ENCODE peak calls at places on chromosomes 3 and 15, in seven cellular contexts. B, J, G, V, N, Q and F are unnamed samples.

GRCh38 chr3:132543016-132543739 is 53.9 kb upstream of the ACKR4 start:
- DNase-seq in B (no peak), J (peak), G (peak), V (no peak), N (no peak), Q (no peak), F (no peak)

GRCh38 chr3:105647047-105647446 is 221.8 kb downstream of the CBLB start:
- DNase-seq in B (no peak), J (peak), G (peak), V (no peak), N (no peak), Q (no peak), F (no peak)

GRCh38 chr15:99435138-99435695 is 130.6 kb upstream of the MEF2A start:
- DNase-seq in B (no peak), J (peak), G (no peak), V (no peak), N (no peak), Q (peak), F (no peak)

GRCh38 chr3:177904661-177905060 is 631.6 kb upstream of the KCNMB2 start:
- DNase-seq in B (no peak), J (peak), G (no peak), V (no peak), N (no peak), Q (no peak), F (no peak)

GRCh38 chr15:41691471-41691870 is 31.3 kb downstream of the MGA start:
- DNase-seq in B (no peak), J (peak), G (no peak), V (no peak), N (no peak), Q (no peak), F (no peak)

GRCh38 chr3:72818092-72818721 is 30.0 kb downstream of the SHQ1 start:
- DNase-seq in B (peak), J (peak), G (no peak), V (no peak), N (no peak), Q (no peak), F (no peak)

GRCh38 chr15:93179072-93179471 is 90.1 kb upstream of the RGMA start:
- DNase-seq in B (no peak), J (no peak), G (no peak), V (no peak), N (no peak), Q (no peak), F (no peak)

GRCh38 chr3:123373535-123373987 is 75.3 kb downstream of the ADCY5 start:
- DNase-seq in B (no peak), J (no peak), G (no peak), V (no peak), N (no peak), Q (no peak), F (no peak)

GRCh38 chr15:68833734-68834334 is 13.1 kb upstream of the ANP32A start:
- DNase-seq in B (no peak), J (no peak), G (no peak), V (no peak), N (peak), Q (no peak), F (no peak)

GRCh38 chr3:141333796-141334626 is 34.3 kb upstream of the ZBTB38 start:
- DNase-seq in B (no peak), J (no peak), G (no peak), V (no peak), N (no peak), Q (no peak), F (no peak)

GRCh38 chr15:57923750-57924149 is 141.8 kb downstream of the ALDH1A2 start:
- DNase-seq in B (no peak), J (no peak), G (no peak), V (no peak), N (no peak), Q (no peak), F (no peak)

GRCh38 chr3:45544719-45545296 is 49.7 kb upstream of the LIMD1 start:
- DNase-seq in B (no peak), J (no peak), G (no peak), V (no peak), N (no peak), Q (no peak), F (no peak)

GRCh38 chr3:89049119-89049518 is 58.3 kb upstream of the EPHA3 start:
- DNase-seq in B (peak), J (no peak), G (no peak), V (no peak), N (no peak), Q (no peak), F (no peak)

GRCh38 chr3:167892204-167892603 is 156.7 kb downstream of the SERPINI1 start:
- DNase-seq in B (no peak), J (no peak), G (no peak), V (no peak), N (no peak), Q (no peak), F (no peak)

GRCh38 chr15:46708226-46708625 is 1009.1 kb upstream of the SEMA6D start:
- DNase-seq in B (no peak), J (no peak), G (no peak), V (no peak), N (no peak), Q (no peak), F (no peak)

GRCh38 chr15:31080618-31081017 is 20.9 kb downstream of the TRPM1 start:
- DNase-seq in B (peak), J (no peak), G (no peak), V (no peak), N (no peak), Q (no peak), F (peak)

GRCh38 chr3:151918253-151919029 is 45.0 kb downstream of the SUCNR1 start:
- DNase-seq in B (peak), J (peak), G (peak), V (no peak), N (no peak), Q (no peak), F (peak)

GRCh38 chr3:194638991-194639605 is 5.9 kb upstream of the TMEM44 start:
- DNase-seq in B (no peak), J (no peak), G (no peak), V (no peak), N (no peak), Q (no peak), F (no peak)

GRCh38 chr3:73188707-73189106 is 127.2 kb downstream of the EBLN2 start:
- DNase-seq in B (no peak), J (no peak), G (no peak), V (no peak), N (no peak), Q (no peak), F (no peak)

GRCh38 chr3:102183186-102183585 is 251.6 kb upstream of the ZPLD1 start:
- DNase-seq in B (peak), J (no peak), G (no peak), V (no peak), N (no peak), Q (no peak), F (no peak)

GRCh38 chr15:100943074-100943473 is 23.9 kb downstream of the LRRK1 start:
- DNase-seq in B (no peak), J (no peak), G (no peak), V (no peak), N (no peak), Q (no peak), F (no peak)

GRCh38 chr15:83205725-83206324 is 1.8 kb downstream of the HDGFL3 start:
- DNase-seq in B (no peak), J (no peak), G (no peak), V (no peak), N (no peak), Q (no peak), F (no peak)

GRCh38 chr15:59186501-59186900 is 20.1 kb upstream of the LDHAL6B start:
- DNase-seq in B (no peak), J (no peak), G (no peak), V (no peak), N (no peak), Q (no peak), F (no peak)

DNA sequence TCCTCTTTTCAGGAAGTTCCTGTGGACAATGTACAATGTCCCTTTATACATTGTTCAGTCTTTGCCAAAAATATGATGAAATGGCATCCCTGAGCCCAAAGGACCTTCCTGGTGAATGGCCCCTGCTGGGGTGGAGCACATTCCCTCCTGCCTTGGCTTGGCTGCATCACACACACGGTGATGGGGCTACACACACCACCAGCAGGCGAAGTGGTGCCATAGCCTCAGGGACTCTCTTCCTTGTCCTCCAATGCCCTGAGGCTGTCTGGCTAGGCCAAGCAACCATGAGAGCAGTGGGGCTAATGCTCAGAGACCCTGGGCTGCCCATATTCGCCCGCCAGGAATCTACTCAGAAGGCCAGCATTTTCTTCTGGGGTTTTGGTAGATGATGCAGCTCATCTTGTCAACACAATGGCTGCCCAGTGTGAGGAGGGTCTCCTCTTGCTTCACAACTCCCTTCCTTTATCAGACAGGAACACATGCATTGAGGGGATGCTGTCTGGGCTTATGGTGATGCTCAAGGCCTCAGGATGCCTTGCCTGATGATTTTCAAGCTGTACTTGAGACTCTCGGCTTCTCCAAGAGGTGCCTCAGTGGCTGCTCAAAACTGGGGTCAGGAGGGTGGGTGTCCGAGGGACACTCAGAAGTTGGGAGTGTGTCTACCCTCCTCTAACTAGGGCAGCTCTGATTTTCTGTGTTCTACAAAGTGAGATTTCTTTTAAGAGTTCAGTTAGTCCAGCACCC is 40.9 kb upstream of the EPHB1 start:
- DNase-seq in B (no peak), J (no peak), G (no peak), V (no peak), N (no peak), Q (no peak), F (no peak)
- TF ChIP-seq CTCF in B (peak), J (no peak), G (no peak), V (no peak), N (no peak), Q (no peak), F (no peak)

GRCh38 chr3:111592143-111592542 is 3.0 kb downstream of the ZBED2 start:
- DNase-seq in B (no peak), J (no peak), G (no peak), V (no peak), N (no peak), Q (no peak), F (no peak)
- TF ChIP-seq CTCF in B (no peak), J (no peak), G (no peak), V (no peak), N (no peak), Q (no peak), F (no peak)

GRCh38 chr15:39786444-39787056 is 3.9 kb upstream of the FSIP1 start:
- DNase-seq in B (peak), J (peak), G (no peak), V (no peak), N (no peak), Q (no peak), F (peak)
- TF ChIP-seq CTCF in B (peak), J (peak), G (peak), V (peak), N (peak), Q (peak), F (no peak)

GRCh38 chr15:89761009-89761831 is 10.2 kb upstream of the MESP1 start:
- DNase-seq in B (no peak), J (peak), G (no peak), V (no peak), N (no peak), Q (no peak), F (no peak)
- TF ChIP-seq CTCF in B (no peak), J (no peak), G (no peak), V (peak), N (no peak), Q (peak), F (no peak)

GRCh38 chr15:80508783-80509182 is 104.6 kb downstream of the ARNT2 start:
- DNase-seq in B (no peak), J (no peak), G (no peak), V (no peak), N (no peak), Q (no peak), F (no peak)

GRCh38 chr15:80517290-80517689 is 113.1 kb downstream of the ARNT2 start:
- DNase-seq in B (no peak), J (no peak), G (no peak), V (no peak), N (no peak), Q (no peak), F (no peak)

GRCh38 chr15:80514071-80514780 is 110.0 kb downstream of the ARNT2 start:
- DNase-seq in B (no peak), J (peak), G (no peak), V (no peak), N (no peak), Q (no peak), F (no peak)

GRCh38 chr15:80509800-80510199 is 105.6 kb downstream of the ARNT2 start:
- DNase-seq in B (no peak), J (no peak), G (no peak), V (no peak), N (no peak), Q (no peak), F (no peak)

DNA sequence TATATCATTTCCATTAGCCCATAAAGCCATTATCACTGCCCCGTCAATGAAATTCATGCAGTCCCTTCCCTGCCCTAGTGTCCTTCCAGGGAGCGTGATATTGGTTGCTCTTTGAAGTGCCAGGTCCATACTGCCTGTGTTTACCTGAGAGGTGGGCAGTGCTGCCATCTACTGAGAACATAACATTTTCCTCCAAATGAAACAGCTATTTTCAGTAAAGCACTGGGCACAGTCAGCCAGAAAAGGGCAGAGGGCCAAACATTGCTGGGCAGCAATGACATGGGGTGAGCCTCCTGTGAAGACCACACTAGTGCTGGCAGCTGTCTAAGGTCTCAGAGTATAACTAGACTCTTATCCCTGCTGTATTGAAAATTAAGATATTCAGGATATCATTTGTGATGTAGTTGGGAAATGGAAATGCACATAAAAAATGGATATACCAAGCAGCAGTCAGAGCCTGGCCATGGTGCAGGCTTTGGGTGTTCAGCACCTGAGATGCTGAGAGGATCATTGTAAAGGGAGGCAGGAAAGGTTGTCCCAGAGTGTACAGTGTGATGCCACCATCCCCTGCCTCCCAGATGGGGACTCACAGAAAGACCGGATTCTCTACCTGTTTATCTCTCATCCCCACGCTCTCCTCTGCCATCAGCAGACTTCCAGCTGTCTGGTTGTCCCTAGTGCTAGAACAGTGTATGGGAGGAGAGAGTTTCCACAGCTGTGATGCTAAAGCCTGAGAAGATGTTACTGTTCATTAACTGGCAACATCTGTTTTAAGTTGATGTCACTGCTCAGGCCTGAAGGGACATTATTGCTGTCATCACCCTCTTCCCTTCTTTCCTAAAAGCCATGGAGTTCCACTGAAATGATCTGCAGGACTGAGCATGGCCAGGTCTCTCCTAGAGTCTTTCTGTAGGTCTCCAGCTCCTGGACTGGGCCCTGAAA is 108.8 kb downstream of the ARNT2 start:
- DNase-seq in B (no peak), J (peak), G (no peak), V (no peak), N (no peak), Q (no peak), F (no peak)
- TF ChIP-seq CTCF in B (peak), J (peak), G (peak), V (no peak), N (no peak), Q (peak), F (no peak)

GRCh38 chr3:27746838-27747237 is 24.7 kb upstream of the EOMES start:
- DNase-seq in B (no peak), J (no peak), G (no peak), V (no peak), N (no peak), Q (no peak), F (no peak)
- TF ChIP-seq CTCF in B (no peak), J (no peak), G (no peak), V (no peak), N (no peak), Q (no peak), F (no peak)

DNA sequence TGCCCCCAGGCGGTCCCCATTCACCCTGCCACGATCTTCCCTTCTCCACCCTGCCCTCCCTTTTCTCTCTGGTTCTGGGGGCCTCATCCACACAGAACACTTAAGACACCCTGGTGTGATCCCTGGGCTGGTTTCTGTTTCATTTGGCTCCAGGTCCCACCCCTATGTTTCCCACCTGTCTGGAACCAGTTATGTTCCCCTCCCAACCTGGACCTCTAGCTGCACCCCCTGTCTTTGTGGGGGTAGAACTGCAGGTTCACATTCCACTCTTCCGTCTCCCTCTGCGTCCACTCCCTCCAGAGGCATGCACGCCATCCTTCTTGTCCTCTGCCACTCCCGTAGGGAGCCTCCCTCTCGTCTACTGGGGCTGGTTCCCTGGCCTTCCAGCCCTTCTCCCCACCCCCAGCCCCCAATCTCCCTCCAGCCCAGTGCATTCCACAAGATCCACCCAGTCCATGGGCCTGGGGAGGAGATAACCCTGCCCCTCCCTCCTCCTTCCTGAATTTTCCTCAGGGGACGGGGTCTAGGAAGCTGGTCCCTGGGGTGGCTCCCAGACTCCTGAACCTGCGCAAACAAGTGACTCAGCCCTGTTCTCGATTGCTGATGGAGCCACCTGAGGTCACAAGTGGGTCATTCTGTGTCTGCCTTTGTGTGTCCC is 73.8 kb downstream of the ABTB1 start:
- DNase-seq in B (no peak), J (no peak), G (no peak), V (peak), N (no peak), Q (no peak), F (no peak)
- TF ChIP-seq CTCF in B (no peak), J (peak), G (peak), V (no peak), N (peak), Q (no peak), F (no peak)

GRCh38 chr3:10946526-10946925 is 46.0 kb upstream of the SLC6A1 start:
- DNase-seq in B (no peak), J (peak), G (no peak), V (no peak), N (no peak), Q (no peak), F (no peak)

GRCh38 chr3:10944866-10945265 is 47.7 kb upstream of the SLC6A1 start:
- DNase-seq in B (no peak), J (no peak), G (no peak), V (no peak), N (no peak), Q (peak), F (no peak)

GRCh38 chr3:10948326-10948725 is 44.2 kb upstream of the SLC6A1 start:
- DNase-seq in B (no peak), J (no peak), G (no peak), V (no peak), N (no peak), Q (no peak), F (no peak)

GRCh38 chr3:10942806-10943205 is 49.7 kb upstream of the SLC6A1 start:
- DNase-seq in B (no peak), J (no peak), G (no peak), V (no peak), N (no peak), Q (peak), F (no peak)

DNA sequence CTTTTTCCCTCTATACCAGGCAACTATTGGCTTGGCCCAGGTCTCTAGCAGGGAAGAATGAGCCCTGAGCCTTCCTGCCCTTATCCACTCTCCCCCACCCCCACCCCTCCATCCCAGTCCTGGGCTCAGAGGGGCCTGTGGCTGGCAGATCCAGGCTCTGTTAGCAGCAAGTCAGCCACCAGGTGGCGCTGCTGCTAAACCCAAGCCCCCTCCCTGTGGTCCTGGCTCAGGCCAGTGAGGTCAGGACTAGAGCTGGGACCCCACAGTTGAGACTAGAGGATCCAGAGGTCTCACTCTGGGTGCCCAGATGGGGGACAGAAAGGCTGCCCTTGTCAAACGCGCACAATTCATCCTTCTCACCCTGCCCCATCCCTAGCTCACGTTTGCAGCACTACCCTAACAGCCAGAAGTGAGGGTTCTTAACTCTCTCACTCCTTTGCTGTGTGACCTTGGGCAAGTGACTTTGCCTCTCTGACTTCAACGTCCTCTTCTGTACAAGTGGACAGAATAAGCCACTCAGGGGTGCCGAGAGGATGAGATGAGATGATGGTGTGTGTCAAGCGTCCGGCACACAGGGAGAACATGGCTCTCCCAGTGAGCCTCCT is 46.8 kb upstream of the SLC6A1 start:
- DNase-seq in B (peak), J (peak), G (no peak), V (no peak), N (peak), Q (peak), F (peak)
- TF ChIP-seq CTCF in B (peak), J (peak), G (peak), V (peak), N (peak), Q (peak), F (peak)

GRCh38 chr3:37751967-37752660 is 109.6 kb upstream of the CTDSPL start:
- DNase-seq in B (no peak), J (no peak), G (no peak), V (no peak), N (no peak), Q (no peak), F (no peak)
- TF ChIP-seq CTCF in B (no peak), J (no peak), G (no peak), V (no peak), N (no peak), Q (no peak), F (no peak)